ENCODE peak calls at places on chromosome 17, in seven cellular contexts. P, C, H, L, B, V and N are unnamed samples.
A peak's percentile ranks its signal among the peaks of the same experiment; 100 is the strongest.

GRCh38 chr17:71187145-71187878 is 933.5 kb upstream of the SOX9 start:
- DNase-seq in L (no peak), V (no peak), H (no peak), B (no peak), C (no peak), P (no peak), N (no peak)

GRCh38 chr17:55283256-55283965 is 18.7 kb downstream of the HLF start:
- DNase-seq in C (no peak), L (no peak), P (no peak), V (no peak), H (no peak), B (no peak), N (no peak)

GRCh38 chr17:37774508-37774907 is 29.6 kb upstream of the HNF1B start:
- DNase-seq in H (no peak), L (peak; percentile 29), V (no peak), P (peak; percentile 35), B (no peak), C (no peak), N (no peak)

GRCh38 chr17:83067718-83068261 is 11.6 kb upstream of the METRNL start:
- DNase-seq in V (peak; percentile 39), B (no peak), P (no peak), C (peak; percentile 44), L (no peak), H (no peak), N (peak; percentile 70)

GRCh38 chr17:39800540-39800939 is 62.8 kb downstream of the GRB7 start:
- DNase-seq in P (no peak), C (no peak), V (no peak), L (peak; percentile 17), H (no peak), B (no peak), N (no peak)

GRCh38 chr17:29722411-29723198 is 99.9 kb upstream of the CORO6 start:
- DNase-seq in L (peak; percentile 46), B (peak; percentile 11), P (no peak), H (no peak), V (no peak), C (peak; percentile 78), N (no peak)

GRCh38 chr17:61139219-61139618 is 260.4 kb upstream of the TBX2 start:
- DNase-seq in H (no peak), B (no peak), L (peak; percentile 45), C (no peak), P (peak; percentile 55), V (no peak), N (peak; percentile 86)

GRCh38 chr17:57677301-57677700 is 67.8 kb downstream of the CCDC182 start:
- DNase-seq in C (no peak), L (no peak), H (no peak), P (no peak), B (no peak), V (peak; percentile 11), N (peak; percentile 43)

GRCh38 chr17:72199256-72199655 is 78.4 kb downstream of the SOX9 start:
- DNase-seq in C (no peak), H (no peak), V (no peak), L (no peak), P (no peak), B (no peak), N (no peak)

GRCh38 chr17:60442271-60443201 is 20.2 kb downstream of the CHCT1 start:
- DNase-seq in V (no peak), B (no peak), P (no peak), C (no peak), L (no peak), H (no peak), N (no peak)

GRCh38 chr17:76635039-76635438 is 8.5 kb downstream of the ST6GALNAC1 start:
- DNase-seq in P (no peak), L (no peak), V (no peak), C (no peak), B (no peak), H (no peak), N (no peak)

GRCh38 chr17:8365143-8365542 is 11.4 kb downstream of the KRABD2 start:
- DNase-seq in H (no peak), V (no peak), C (no peak), L (no peak), P (no peak), B (no peak), N (no peak)

GRCh38 chr17:37481001-37481665 is 8.6 kb upstream of the DUSP14 start:
- DNase-seq in C (no peak), P (no peak), L (no peak), H (no peak), B (no peak), V (no peak), N (no peak)

GRCh38 chr17:67151717-67152116 is 93.3 kb downstream of the HELZ start:
- DNase-seq in V (no peak), B (no peak), C (no peak), H (peak; percentile 16), P (no peak), L (no peak), N (no peak)

GRCh38 chr17:77721823-77722160 is 236.7 kb upstream of the TNRC6C start:
- DNase-seq in V (no peak), P (no peak), L (no peak), C (no peak), B (no peak), H (no peak), N (no peak)

GRCh38 chr17:65536573-65537342 is 24.7 kb downstream of the AXIN2 start:
- DNase-seq in P (no peak), H (no peak), C (peak; percentile 41), V (no peak), B (no peak), L (no peak), N (peak; percentile 70)

GRCh38 chr17:9987779-9988585 is 82.9 kb upstream of the RCVRN start:
- DNase-seq in L (peak; percentile 21), C (no peak), B (no peak), H (no peak), V (peak; percentile 72), P (peak; percentile 43), N (peak; percentile 82)

GRCh38 chr17:80212109-80212508 is 8.0 kb downstream of the SGSH start:
- DNase-seq in V (no peak), B (no peak), C (no peak), H (no peak), L (no peak), P (no peak), N (no peak)

GRCh38 chr17:73650147-73650546 is 5.9 kb upstream of the SDK2 start:
- DNase-seq in B (no peak), H (no peak), L (peak; percentile 52), C (no peak), V (no peak), P (no peak), N (no peak)

GRCh38 chr17:71799657-71800056 is 321.2 kb upstream of the SOX9 start:
- DNase-seq in P (no peak), B (no peak), V (no peak), L (no peak), H (no peak), C (no peak), N (no peak)

GRCh38 chr17:81667754-81668153 is 1.2 kb downstream of the CCDC137 start:
- DNase-seq in P (no peak), V (no peak), L (no peak), C (no peak), B (peak; percentile 72), H (no peak), N (no peak)

GRCh38 chr17:31327534-31328526 is 6.4 kb upstream of the EVI2A start:
- DNase-seq in L (no peak), B (no peak), C (no peak), P (no peak), V (no peak), H (no peak), N (no peak)

GRCh38 chr17:36148559-36149295 is 27.7 kb downstream of the TBC1D3B start:
- DNase-seq in L (peak; percentile 74), P (peak; percentile 46), C (peak; percentile 76), H (peak; percentile 68), B (peak; percentile 61), V (peak; percentile 76), N (peak; percentile 95)

GRCh38 chr17:50149425-50150353 is 788 bp downstream of the PPP1R9B start:
- DNase-seq in L (peak; percentile 74), V (no peak), P (no peak), B (peak; percentile 47), H (no peak), C (peak; percentile 80), N (peak; percentile 95)

GRCh38 chr17:76276461-76277299 is 11.5 kb downstream of the UBALD2 start:
- DNase-seq in B (no peak), V (no peak), L (no peak), P (no peak), H (no peak), C (no peak), N (no peak)

GRCh38 chr17:82709024-82709675 is 7.4 kb upstream of the FN3KRP start:
- DNase-seq in H (no peak), L (no peak), V (no peak), C (no peak), B (no peak), P (no peak), N (no peak)

GRCh38 chr17:17667947-17668346 is 13.3 kb upstream of the RAI1 start:
- DNase-seq in B (no peak), P (no peak), C (no peak), H (no peak), L (no peak), V (no peak), N (no peak)

GRCh38 chr17:42780816-42781638 is 617 bp downstream of the WNK4 start:
- DNase-seq in B (no peak), P (no peak), V (no peak), H (no peak), L (no peak), C (no peak), N (peak; percentile 69)

GRCh38 chr17:11705111-11705510 is 106.8 kb downstream of the DNAH9 start:
- DNase-seq in H (no peak), B (no peak), V (no peak), C (no peak), L (peak; percentile 51), P (no peak), N (no peak)

GRCh38 chr17:81401727-81402529 is 6.7 kb downstream of the BAHCC1 start:
- DNase-seq in P (no peak), L (peak; percentile 55), B (no peak), C (no peak), V (no peak), H (no peak), N (no peak)

GRCh38 chr17:44848257-44848795 is 643 bp downstream of the HIGD1B start:
- DNase-seq in V (no peak), C (no peak), P (no peak), H (no peak), B (no peak), L (no peak), N (no peak)
- TF ChIP-seq POLR2A in V (no peak), C (no peak), P (no peak), H (no peak), B (no peak), L (no peak), N (no peak)

GRCh38 chr17:59427425-59427921 is 96.0 kb downstream of the YPEL2 start:
- DNase-seq in V (no peak), H (no peak), B (no peak), C (no peak), L (no peak), P (no peak), N (no peak)
- TF ChIP-seq POLR2AphosphoS5 in V (no peak), H (no peak), B (no peak), C (no peak), L (peak; percentile 13), P (no peak), N (peak; percentile 80)

GRCh38 chr17:45312477-45313418 is 4.1 kb downstream of the MAP3K14 start:
- DNase-seq in P (no peak), V (no peak), B (no peak), C (no peak), H (no peak), L (no peak), N (no peak)
- TF ChIP-seq POLR2A in P (peak; percentile 18), V (no peak), B (no peak), C (no peak), H (no peak), L (no peak), N (no peak)

GRCh38 chr17:7043544-7044268 is at the start of gene SLC16A11:
- DNase-seq in C (no peak), H (no peak), V (peak; percentile 75), B (no peak), L (peak; percentile 58), P (peak; percentile 35), N (peak; percentile 88)
- TF ChIP-seq POLR2AphosphoS5 in C (no peak), H (no peak), V (no peak), B (peak; percentile 12), L (no peak), P (no peak), N (peak; percentile 52)